ENCODE peak calls at places on chromosome 2, in four cellular contexts. R, J, Y and Z are unnamed samples.

GRCh38 chr2:82939211-82939610 is 1519.9 kb downstream of the SUCLG1 start:
- DNase-seq in R (no peak), J (no peak), Y (no peak), Z (no peak)

GRCh38 chr2:39128919-39129391 is 8.1 kb upstream of the SOS1 start:
- DNase-seq in R (peak), J (no peak), Y (no peak), Z (peak)

GRCh38 chr2:24830786-24831185 is 37.6 kb downstream of the CENPO start:
- DNase-seq in R (no peak), J (no peak), Y (no peak), Z (no peak)

GRCh38 chr2:214730248-214730647 is 79.2 kb downstream of the BARD1 start:
- DNase-seq in R (peak), J (no peak), Y (no peak), Z (no peak)

GRCh38 chr2:69017080-69017479 is 4.1 kb downstream of the ANTXR1 start:
- DNase-seq in R (peak), J (no peak), Y (peak), Z (peak)

GRCh38 chr2:171244970-171245782 is 84.5 kb upstream of the TLK1 start:
- DNase-seq in R (peak), J (no peak), Y (peak), Z (peak)

GRCh38 chr2:100812573-100812972 is 7.4 kb upstream of the NPAS2 start:
- DNase-seq in R (no peak), J (no peak), Y (no peak), Z (no peak)

GRCh38 chr2:12605936-12606335 is 110.8 kb upstream of the TRIB2 start:
- DNase-seq in R (peak), J (no peak), Y (no peak), Z (no peak)

GRCh38 chr2:769771-770170 is 92.6 kb upstream of the TMEM18 start:
- DNase-seq in R (no peak), J (no peak), Y (peak), Z (no peak)

GRCh38 chr2:119746836-119747235 is 12.9 kb upstream of the PTPN4 start:
- DNase-seq in R (peak), J (no peak), Y (peak), Z (no peak)

GRCh38 chr2:26542194-26542455 is 64.2 kb upstream of the OTOF start:
- DNase-seq in R (no peak), J (no peak), Y (no peak), Z (no peak)

GRCh38 chr2:42385225-42385624 is 24.2 kb upstream of the COX7A2L start:
- DNase-seq in R (peak), J (no peak), Y (peak), Z (peak)

GRCh38 chr2:240310645-240311044 is 124.8 kb upstream of the GPC1 start:
- DNase-seq in R (no peak), J (no peak), Y (no peak), Z (no peak)